ENCODE peak calls at places on chromosomes 5 and 9, in four cellular contexts. One of them, this sample, is unnamed. For H3K4me1, the result is how much of the 10 kb centered on the place peaks cover.

GRCh38 chr5:1035421-1036405 is 27.1 kb downstream of the NKD2 start:
- DNase-seq in aorta: peak
- DNase-seq in PC-3: no peak
- DNase-seq in prostate gland: no peak
- DNase-seq in this sample: peak

GRCh38 chr9:133472277-133472645 is 6.6 kb downstream of the SLC2A6 start:
- DNase-seq in aorta: no peak
- DNase-seq in PC-3: no peak
- DNase-seq in prostate gland: no peak
- DNase-seq in this sample: no peak

GRCh38 chr5:162703914-162704313 is 636.3 kb downstream of the GABRG2 start:
- DNase-seq in aorta: no peak
- DNase-seq in PC-3: no peak
- DNase-seq in prostate gland: no peak
- DNase-seq in this sample: no peak

GRCh38 chr9:17802249-17802857 is 223.5 kb downstream of the SH3GL2 start:
- DNase-seq in aorta: no peak
- DNase-seq in PC-3: peak
- DNase-seq in prostate gland: no peak
- DNase-seq in this sample: no peak

GRCh38 chr5:32767948-32768427 is 56.9 kb downstream of the NPR3 start:
- DNase-seq in aorta: peak
- DNase-seq in PC-3: peak
- DNase-seq in prostate gland: no peak
- DNase-seq in this sample: no peak

GRCh38 chr5:65190328-65191053 is 291.2 kb downstream of the ADAMTS6 start:
- DNase-seq in aorta: no peak
- DNase-seq in PC-3: peak
- DNase-seq in prostate gland: no peak
- DNase-seq in this sample: no peak

GRCh38 chr5:160284271-160284670 is 28.1 kb downstream of the CCNJL start:
- DNase-seq in aorta: no peak
- DNase-seq in PC-3: no peak
- DNase-seq in prostate gland: no peak
- DNase-seq in this sample: no peak

GRCh38 chr9:114988962-114989599 is 58.7 kb upstream of the TNFSF8 start:
- DNase-seq in aorta: no peak
- DNase-seq in PC-3: peak
- DNase-seq in prostate gland: no peak
- DNase-seq in this sample: no peak

GRCh38 chr5:1500411-1501091 is 23.2 kb downstream of the LPCAT1 start:
- DNase-seq in aorta: peak
- DNase-seq in PC-3: no peak
- DNase-seq in prostate gland: peak
- DNase-seq in this sample: peak

GRCh38 chr5:143456952-143457547 is 53.6 kb upstream of the NR3C1 start:
- DNase-seq in aorta: no peak
- DNase-seq in PC-3: peak
- DNase-seq in prostate gland: no peak
- DNase-seq in this sample: no peak

GRCh38 chr5:138975098-138975847 is 100.1 kb upstream of the LRRTM2 start:
- DNase-seq in aorta: peak
- DNase-seq in PC-3: no peak
- DNase-seq in prostate gland: no peak
- DNase-seq in this sample: peak

GRCh38 chr5:620152-620551 is 8.0 kb downstream of the CEP72 start:
- DNase-seq in aorta: no peak
- DNase-seq in PC-3: no peak
- DNase-seq in prostate gland: no peak
- DNase-seq in this sample: no peak

GRCh38 chr5:94218374-94218773 is 400.0 kb downstream of the KIAA0825 start:
- DNase-seq in aorta: no peak
- DNase-seq in PC-3: peak
- DNase-seq in prostate gland: no peak
- DNase-seq in this sample: no peak

GRCh38 chr9:17739022-17739421 is 160.2 kb downstream of the SH3GL2 start:
- DNase-seq in aorta: no peak
- DNase-seq in PC-3: no peak
- DNase-seq in prostate gland: no peak
- DNase-seq in this sample: no peak

GRCh38 chr5:35856186-35857003 is at the start of gene IL7R:
- DNase-seq in aorta: no peak
- DNase-seq in PC-3: peak
- DNase-seq in prostate gland: no peak
- DNase-seq in this sample: no peak

GRCh38 chr5:38666668-38667498 is 110.4 kb upstream of the LIFR start:
- DNase-seq in aorta: no peak
- DNase-seq in PC-3: peak
- DNase-seq in prostate gland: peak
- DNase-seq in this sample: peak

GRCh38 chr5:76867027-76867426 is 17.2 kb downstream of the S100Z start:
- DNase-seq in aorta: no peak
- DNase-seq in PC-3: no peak
- DNase-seq in prostate gland: no peak
- DNase-seq in this sample: no peak

GRCh38 chr5:76866503-76866902 is 16.7 kb downstream of the S100Z start:
- DNase-seq in aorta: no peak
- DNase-seq in PC-3: no peak
- DNase-seq in prostate gland: no peak
- DNase-seq in this sample: no peak

GRCh38 chr5:76870046-76870445 is 20.2 kb downstream of the S100Z start:
- DNase-seq in aorta: no peak
- DNase-seq in PC-3: no peak
- DNase-seq in prostate gland: no peak
- DNase-seq in this sample: no peak

GRCh38 chr5:76862986-76863385 is 13.2 kb downstream of the S100Z start:
- DNase-seq in aorta: no peak
- DNase-seq in PC-3: no peak
- DNase-seq in prostate gland: no peak
- DNase-seq in this sample: no peak

DNA sequence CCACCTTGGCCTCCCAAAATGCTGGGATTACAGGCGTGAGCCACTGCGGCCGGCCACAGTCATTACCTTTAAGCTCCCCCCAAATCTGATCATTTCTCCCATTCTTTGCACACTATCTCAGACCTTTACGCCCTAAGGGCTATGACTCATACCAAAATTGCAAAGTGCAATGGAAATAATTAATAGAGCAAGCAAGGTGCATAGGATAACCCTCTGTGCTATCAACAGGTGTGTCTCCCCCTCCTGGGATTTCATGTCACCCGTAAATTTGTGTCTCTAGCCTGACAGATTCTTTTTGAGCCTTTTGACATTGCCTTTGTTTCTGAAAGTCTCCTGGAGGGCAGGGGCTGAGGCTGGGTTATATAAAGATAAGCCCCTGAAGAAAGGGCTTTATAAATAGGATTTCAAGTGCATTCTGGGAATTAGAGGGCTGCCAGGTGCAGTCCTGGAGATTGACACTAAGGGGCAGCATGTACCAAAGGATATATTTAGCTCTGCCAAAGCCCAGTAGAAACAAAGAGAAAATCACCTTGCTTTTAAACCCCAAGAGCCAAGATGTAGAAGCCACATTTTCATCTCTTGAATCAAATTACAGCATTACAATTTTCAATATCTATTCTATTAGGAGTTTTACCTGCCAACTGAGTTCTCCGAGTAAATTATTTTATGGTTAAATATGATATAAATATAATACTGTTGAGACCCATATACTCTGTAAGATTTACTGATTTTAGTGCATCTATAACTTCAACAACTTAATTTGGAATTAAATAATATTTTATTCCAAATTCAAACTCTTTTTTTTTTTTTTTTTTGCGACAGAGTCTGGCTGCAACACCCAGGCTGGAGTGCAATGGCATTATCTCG is 18.2 kb downstream of the S100Z start:
- DNase-seq in aorta: peak
- DNase-seq in PC-3: peak
- DNase-seq in prostate gland: peak
- DNase-seq in this sample: peak
- H3K27ac ChIP-seq in aorta: no peak
- H3K27ac ChIP-seq in PC-3: no peak
- H3K27ac ChIP-seq in prostate gland: no peak
- H3K27ac ChIP-seq in this sample: no peak

GRCh38 chr9:89477395-89477794 is 20.5 kb downstream of the SEMA4D start:
- DNase-seq in aorta: no peak
- DNase-seq in PC-3: no peak
- DNase-seq in prostate gland: no peak
- DNase-seq in this sample: no peak

GRCh38 chr9:89475891-89476440 is 21.9 kb downstream of the SEMA4D start:
- DNase-seq in aorta: no peak
- DNase-seq in PC-3: no peak
- DNase-seq in prostate gland: no peak
- DNase-seq in this sample: no peak

GRCh38 chr9:89476546-89476945 is 21.4 kb downstream of the SEMA4D start:
- DNase-seq in aorta: no peak
- DNase-seq in PC-3: no peak
- DNase-seq in prostate gland: no peak
- DNase-seq in this sample: no peak

GRCh38 chr9:89478821-89479668 is 18.9 kb downstream of the SEMA4D start:
- DNase-seq in aorta: no peak
- DNase-seq in PC-3: no peak
- DNase-seq in prostate gland: no peak
- DNase-seq in this sample: no peak

DNA sequence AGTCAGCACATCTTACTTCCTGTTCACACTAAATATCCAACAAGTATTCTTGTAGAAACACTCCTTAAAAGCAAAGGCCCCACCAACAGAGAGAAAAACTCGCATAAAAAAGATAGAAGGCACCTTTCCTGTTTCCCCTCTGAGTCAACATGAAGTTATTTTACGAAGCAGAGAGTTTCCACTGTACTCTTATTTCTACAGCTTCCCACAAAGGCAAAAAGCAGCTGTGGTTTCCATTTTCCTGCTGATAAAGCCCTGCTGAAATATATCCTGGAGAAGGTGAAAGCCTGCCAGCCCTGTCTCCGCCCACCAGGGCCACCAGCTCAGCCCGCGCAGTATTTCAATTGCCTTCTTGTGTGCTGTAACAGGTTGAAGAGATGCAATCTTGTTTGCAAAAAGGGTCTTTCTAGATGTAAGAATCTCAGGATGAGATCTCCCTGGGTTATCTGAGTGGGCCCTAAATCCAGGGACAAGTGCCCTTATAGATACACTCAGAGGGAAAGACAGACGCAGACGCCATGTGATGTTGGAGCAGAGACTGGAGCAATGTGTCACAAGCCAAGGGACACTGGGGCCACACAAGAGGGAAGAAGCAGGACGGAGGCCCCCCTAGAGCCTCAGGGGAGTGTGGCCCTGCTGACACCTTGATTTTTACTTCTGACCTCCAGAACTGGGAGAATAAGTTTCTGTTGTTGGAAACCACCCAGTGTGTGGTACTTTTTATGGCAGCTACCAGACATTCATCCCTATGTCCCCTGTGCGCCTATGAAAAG is 19.9 kb downstream of the SEMA4D start:
- DNase-seq in aorta: no peak
- DNase-seq in PC-3: peak
- DNase-seq in prostate gland: peak
- DNase-seq in this sample: peak
- H3K4me1 ChIP-seq in aorta: under half
- H3K4me1 ChIP-seq in PC-3: under half
- H3K4me1 ChIP-seq in prostate gland: under half
- H3K4me1 ChIP-seq in this sample: under half

GRCh38 chr9:36143242-36143641 is 6.7 kb downstream of the GLIPR2 start:
- DNase-seq in aorta: no peak
- DNase-seq in PC-3: no peak
- DNase-seq in prostate gland: no peak
- DNase-seq in this sample: peak

GRCh38 chr9:36141761-36142160 is 5.2 kb downstream of the GLIPR2 start:
- DNase-seq in aorta: no peak
- DNase-seq in PC-3: no peak
- DNase-seq in prostate gland: no peak
- DNase-seq in this sample: no peak

GRCh38 chr9:36142510-36143161 is 6.1 kb downstream of the GLIPR2 start:
- DNase-seq in aorta: no peak
- DNase-seq in PC-3: no peak
- DNase-seq in prostate gland: no peak
- DNase-seq in this sample: no peak

GRCh38 chr9:36140086-36141084 is 3.9 kb downstream of the GLIPR2 start:
- DNase-seq in aorta: no peak
- DNase-seq in PC-3: no peak
- DNase-seq in prostate gland: no peak
- DNase-seq in this sample: no peak

DNA sequence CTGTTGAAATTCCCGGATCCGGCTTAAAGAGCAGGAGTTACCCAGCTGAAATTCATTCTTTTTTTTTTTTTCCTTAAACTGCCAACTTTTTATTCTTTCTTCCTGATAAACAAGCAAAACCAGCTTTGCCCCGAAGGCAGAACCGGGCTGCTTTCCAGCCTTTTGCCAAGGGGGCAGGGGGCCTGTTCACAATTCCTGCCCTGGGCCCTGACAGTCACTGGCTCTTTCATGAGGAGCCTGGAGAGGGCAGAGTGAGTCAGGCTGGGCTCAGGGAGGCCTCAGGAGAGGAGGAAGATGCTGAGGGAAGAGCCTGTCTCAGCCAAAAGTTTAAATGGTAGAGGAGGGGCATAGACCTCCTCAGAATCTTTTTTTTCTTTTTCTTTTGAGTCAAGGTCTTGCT is 4.8 kb downstream of the GLIPR2 start:
- DNase-seq in aorta: no peak
- DNase-seq in PC-3: peak
- DNase-seq in prostate gland: peak
- DNase-seq in this sample: peak
- H3K27ac ChIP-seq in aorta: no peak
- H3K27ac ChIP-seq in PC-3: peak
- H3K27ac ChIP-seq in prostate gland: peak
- H3K27ac ChIP-seq in this sample: no peak

DNA sequence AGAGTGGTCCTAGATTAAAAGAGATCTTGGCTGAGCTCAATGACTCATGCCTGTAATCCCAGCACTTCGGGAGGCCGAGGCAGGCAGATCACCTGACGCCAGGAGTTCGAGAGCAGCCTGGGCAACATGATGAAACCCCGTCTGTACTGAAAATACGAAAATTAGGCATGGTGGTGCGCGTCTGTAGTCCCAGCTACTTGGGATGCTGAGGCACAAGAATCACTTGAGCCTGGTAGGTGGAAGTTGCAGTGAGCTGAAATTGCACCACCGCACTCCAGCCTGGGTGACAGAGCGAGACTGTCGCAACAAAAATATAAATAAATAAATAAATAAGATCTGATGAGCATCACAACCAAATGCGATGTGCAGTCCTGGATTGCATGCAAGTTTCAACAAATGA is 8.7 kb upstream of the ENG start:
- DNase-seq in aorta: no peak
- DNase-seq in PC-3: no peak
- DNase-seq in prostate gland: no peak
- DNase-seq in this sample: no peak
- H3K4me1 ChIP-seq in aorta: under half
- H3K4me1 ChIP-seq in PC-3: under half
- H3K4me1 ChIP-seq in prostate gland: under half
- H3K4me1 ChIP-seq in this sample: under half

DNA sequence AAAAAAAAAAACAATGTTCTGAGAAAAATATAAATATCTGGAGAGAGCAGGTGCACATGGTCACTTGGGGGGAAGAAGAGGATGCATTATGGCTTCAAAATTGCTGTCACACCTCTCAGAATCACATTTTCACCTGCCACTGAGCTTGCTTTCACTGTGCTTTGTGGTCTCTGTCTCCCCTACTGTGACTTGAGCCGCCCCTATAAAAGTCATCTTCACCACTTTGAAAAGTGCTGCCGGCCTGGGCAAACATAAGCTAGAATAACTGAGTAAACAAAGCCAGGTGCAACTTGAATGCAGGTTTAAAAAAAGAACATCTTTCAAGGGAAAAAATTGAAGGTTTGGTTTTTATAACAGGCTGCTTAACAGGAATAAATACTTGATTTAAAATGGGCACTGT is 368.1 kb upstream of the GRIA1 start:
- DNase-seq in aorta: no peak
- DNase-seq in PC-3: no peak
- DNase-seq in prostate gland: no peak
- DNase-seq in this sample: no peak
- H3K27ac ChIP-seq in aorta: no peak
- H3K27ac ChIP-seq in PC-3: no peak
- H3K27ac ChIP-seq in prostate gland: no peak
- H3K27ac ChIP-seq in this sample: no peak